ENCODE peak calls at places on chromosome 15, in five cellular contexts. One of them, this sample, is unnamed.

GRCh38 chr15:24150542-24150941 is 463.4 kb upstream of the NDN start:
- DNase-seq in pancreas: no peak
- DNase-seq in tibial artery: no peak
- DNase-seq in cardiac muscle cell: no peak
- DNase-seq in tibial nerve: no peak
- DNase-seq in this sample: no peak

GRCh38 chr15:95559875-95560394 is 770.6 kb upstream of the NR2F2 start:
- DNase-seq in pancreas: no peak
- DNase-seq in tibial artery: peak; percentile 76
- DNase-seq in cardiac muscle cell: no peak
- DNase-seq in tibial nerve: peak; percentile 48
- DNase-seq in this sample: no peak

GRCh38 chr15:59894835-59895234 is 109.3 kb upstream of the FOXB1 start:
- DNase-seq in pancreas: no peak
- DNase-seq in tibial artery: no peak
- DNase-seq in cardiac muscle cell: no peak
- DNase-seq in tibial nerve: no peak
- DNase-seq in this sample: no peak

GRCh38 chr15:58562135-58562534 is 130.3 kb downstream of the LIPC start:
- DNase-seq in pancreas: no peak
- DNase-seq in tibial artery: no peak
- DNase-seq in cardiac muscle cell: no peak
- DNase-seq in tibial nerve: no peak
- DNase-seq in this sample: no peak

GRCh38 chr15:80183886-80184285 is 31.1 kb downstream of the FAH start:
- DNase-seq in pancreas: no peak
- DNase-seq in tibial artery: no peak
- DNase-seq in cardiac muscle cell: no peak
- DNase-seq in tibial nerve: no peak
- DNase-seq in this sample: no peak

GRCh38 chr15:31074321-31074720 is 27.2 kb downstream of the TRPM1 start:
- DNase-seq in pancreas: no peak
- DNase-seq in tibial artery: no peak
- DNase-seq in cardiac muscle cell: no peak
- DNase-seq in tibial nerve: no peak
- DNase-seq in this sample: no peak

GRCh38 chr15:70215951-70216350 is 118.2 kb upstream of the TLE3 start:
- DNase-seq in pancreas: no peak
- DNase-seq in tibial artery: no peak
- DNase-seq in cardiac muscle cell: no peak
- DNase-seq in tibial nerve: no peak
- DNase-seq in this sample: no peak

GRCh38 chr15:69780374-69780773 is 317.3 kb downstream of the TLE3 start:
- DNase-seq in pancreas: no peak
- DNase-seq in tibial artery: no peak
- DNase-seq in cardiac muscle cell: no peak
- DNase-seq in tibial nerve: no peak
- DNase-seq in this sample: no peak

GRCh38 chr15:80630981-80631380 is 64.1 kb upstream of the ABHD17C start:
- DNase-seq in pancreas: no peak
- DNase-seq in tibial artery: no peak
- DNase-seq in cardiac muscle cell: no peak
- DNase-seq in tibial nerve: no peak
- DNase-seq in this sample: no peak

GRCh38 chr15:65246026-65246714 is 34.9 kb upstream of the CILP start:
- DNase-seq in pancreas: no peak
- DNase-seq in tibial artery: no peak
- DNase-seq in cardiac muscle cell: peak; percentile 61
- DNase-seq in tibial nerve: no peak
- DNase-seq in this sample: no peak

GRCh38 chr15:65980824-65981456 is 111.6 kb downstream of the RAB11A start:
- DNase-seq in pancreas: peak; percentile 45
- DNase-seq in tibial artery: peak; percentile 44
- DNase-seq in cardiac muscle cell: peak; percentile 74
- DNase-seq in tibial nerve: peak; percentile 49
- DNase-seq in this sample: peak; percentile 75

GRCh38 chr15:80404719-80405553 is 754 bp downstream of the ARNT2 start:
- DNase-seq in pancreas: no peak
- DNase-seq in tibial artery: no peak
- DNase-seq in cardiac muscle cell: peak; percentile 23
- DNase-seq in tibial nerve: no peak
- DNase-seq in this sample: peak; percentile 58

GRCh38 chr15:25247418-25248030 is 191.3 kb downstream of the UBE3A start:
- DNase-seq in pancreas: no peak
- DNase-seq in tibial artery: no peak
- DNase-seq in cardiac muscle cell: no peak
- DNase-seq in tibial nerve: no peak
- DNase-seq in this sample: no peak

GRCh38 chr15:96053039-96054021 is 277.2 kb upstream of the NR2F2 start:
- DNase-seq in pancreas: peak; percentile 36
- DNase-seq in tibial artery: no peak
- DNase-seq in cardiac muscle cell: peak; percentile 93
- DNase-seq in tibial nerve: peak; percentile 16
- DNase-seq in this sample: peak; percentile 65

GRCh38 chr15:31483053-31483923 is 156.7 kb downstream of the KLF13 start:
- DNase-seq in pancreas: no peak
- DNase-seq in tibial artery: no peak
- DNase-seq in cardiac muscle cell: peak; percentile 31
- DNase-seq in tibial nerve: no peak
- DNase-seq in this sample: peak; percentile 38

GRCh38 chr15:58487724-58488120 is 55.9 kb downstream of the LIPC start:
- DNase-seq in pancreas: no peak
- DNase-seq in tibial artery: no peak
- DNase-seq in cardiac muscle cell: no peak
- DNase-seq in tibial nerve: no peak
- DNase-seq in this sample: no peak

GRCh38 chr15:56598991-56599390 is 134.1 kb upstream of the MNS1 start:
- DNase-seq in pancreas: no peak
- DNase-seq in tibial artery: no peak
- DNase-seq in cardiac muscle cell: no peak
- DNase-seq in tibial nerve: no peak
- DNase-seq in this sample: no peak

GRCh38 chr15:87710406-87710805 is 546.1 kb downstream of the NTRK3 start:
- DNase-seq in pancreas: no peak
- DNase-seq in tibial artery: peak; percentile 50
- DNase-seq in cardiac muscle cell: no peak
- DNase-seq in tibial nerve: peak; percentile 75
- DNase-seq in this sample: no peak

GRCh38 chr15:57969355-57969754 is 96.2 kb downstream of the ALDH1A2 start:
- DNase-seq in pancreas: no peak
- DNase-seq in tibial artery: no peak
- DNase-seq in cardiac muscle cell: peak; percentile 7
- DNase-seq in tibial nerve: no peak
- DNase-seq in this sample: no peak

GRCh38 chr15:71758716-71759115 is 51.6 kb upstream of the NR2E3 start:
- DNase-seq in pancreas: no peak
- DNase-seq in tibial artery: no peak
- DNase-seq in cardiac muscle cell: no peak
- DNase-seq in tibial nerve: no peak
- DNase-seq in this sample: no peak

GRCh38 chr15:38647683-38648082 is 83.1 kb upstream of the RASGRP1 start:
- DNase-seq in pancreas: no peak
- DNase-seq in tibial artery: no peak
- DNase-seq in cardiac muscle cell: peak; percentile 24
- DNase-seq in tibial nerve: no peak
- DNase-seq in this sample: no peak
- TF ChIP-seq CTCF in pancreas: no peak
- TF ChIP-seq CTCF in tibial artery: no peak
- TF ChIP-seq CTCF in cardiac muscle cell: peak; percentile 47
- TF ChIP-seq CTCF in tibial nerve: no peak
- TF ChIP-seq CTCF in this sample: peak; percentile 33

GRCh38 chr15:90701880-90702630 is 15.1 kb upstream of the BLM start:
- DNase-seq in pancreas: no peak
- DNase-seq in tibial artery: peak; percentile 49
- DNase-seq in cardiac muscle cell: no peak
- DNase-seq in tibial nerve: peak; percentile 34
- DNase-seq in this sample: no peak
- TF ChIP-seq CTCF in pancreas: no peak
- TF ChIP-seq CTCF in tibial artery: no peak
- TF ChIP-seq CTCF in cardiac muscle cell: no peak
- TF ChIP-seq CTCF in tibial nerve: no peak
- TF ChIP-seq CTCF in this sample: no peak

GRCh38 chr15:40942337-40942854 is 10.9 kb upstream of the CHAC1 start:
- DNase-seq in pancreas: no peak
- DNase-seq in tibial artery: no peak
- DNase-seq in cardiac muscle cell: no peak
- DNase-seq in tibial nerve: no peak
- DNase-seq in this sample: no peak
- TF ChIP-seq CTCF in pancreas: no peak
- TF ChIP-seq CTCF in tibial artery: no peak
- TF ChIP-seq CTCF in cardiac muscle cell: no peak
- TF ChIP-seq CTCF in tibial nerve: no peak
- TF ChIP-seq CTCF in this sample: no peak

GRCh38 chr15:100849021-100849831 is 30.4 kb upstream of the ALDH1A3 start:
- DNase-seq in pancreas: peak; percentile 63
- DNase-seq in tibial artery: no peak
- DNase-seq in cardiac muscle cell: peak; percentile 26
- DNase-seq in tibial nerve: no peak
- DNase-seq in this sample: peak; percentile 40
- TF ChIP-seq CTCF in pancreas: no peak
- TF ChIP-seq CTCF in tibial artery: no peak
- TF ChIP-seq CTCF in cardiac muscle cell: peak; percentile 32
- TF ChIP-seq CTCF in tibial nerve: peak; percentile 23
- TF ChIP-seq CTCF in this sample: no peak

GRCh38 chr15:40281057-40281850 is 1.6 kb downstream of the ANKRD63 start:
- DNase-seq in pancreas: no peak
- DNase-seq in tibial artery: no peak
- DNase-seq in cardiac muscle cell: no peak
- DNase-seq in tibial nerve: no peak
- DNase-seq in this sample: no peak
- TF ChIP-seq CTCF in pancreas: no peak
- TF ChIP-seq CTCF in tibial artery: no peak
- TF ChIP-seq CTCF in cardiac muscle cell: no peak
- TF ChIP-seq CTCF in tibial nerve: no peak
- TF ChIP-seq CTCF in this sample: no peak

DNA sequence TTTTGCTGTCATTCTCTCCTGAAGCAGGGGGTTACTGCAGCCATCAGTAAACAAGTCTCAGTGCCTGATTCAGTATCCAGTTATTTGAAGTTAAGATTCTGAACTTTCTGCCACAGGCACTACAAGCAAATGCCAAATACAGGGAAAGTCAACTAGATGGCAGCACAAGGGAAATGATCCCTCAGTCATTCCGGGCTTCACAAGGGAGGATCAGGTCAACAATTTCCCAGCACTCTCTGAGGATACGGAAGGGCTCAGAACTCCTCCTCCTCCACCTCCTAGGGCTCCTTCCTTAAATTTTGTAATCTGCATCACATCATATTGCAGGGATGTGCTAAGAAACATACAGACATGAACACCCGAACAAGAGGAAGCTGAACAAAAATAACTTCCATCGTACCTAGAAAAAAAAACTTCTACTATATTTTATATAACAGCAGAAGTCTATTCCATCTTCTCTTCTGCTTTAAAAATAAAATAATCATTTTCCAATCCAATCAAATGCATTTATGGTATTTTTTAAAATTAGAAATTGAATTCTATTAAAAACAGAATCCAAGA is 187.1 kb downstream of the FMN1 start:
- DNase-seq in pancreas: no peak
- DNase-seq in tibial artery: no peak
- DNase-seq in cardiac muscle cell: peak; percentile 45
- DNase-seq in tibial nerve: no peak
- DNase-seq in this sample: no peak
- TF ChIP-seq CTCF in pancreas: no peak
- TF ChIP-seq CTCF in tibial artery: no peak
- TF ChIP-seq CTCF in cardiac muscle cell: peak; percentile 41
- TF ChIP-seq CTCF in tibial nerve: no peak
- TF ChIP-seq CTCF in this sample: peak; percentile 24

DNA sequence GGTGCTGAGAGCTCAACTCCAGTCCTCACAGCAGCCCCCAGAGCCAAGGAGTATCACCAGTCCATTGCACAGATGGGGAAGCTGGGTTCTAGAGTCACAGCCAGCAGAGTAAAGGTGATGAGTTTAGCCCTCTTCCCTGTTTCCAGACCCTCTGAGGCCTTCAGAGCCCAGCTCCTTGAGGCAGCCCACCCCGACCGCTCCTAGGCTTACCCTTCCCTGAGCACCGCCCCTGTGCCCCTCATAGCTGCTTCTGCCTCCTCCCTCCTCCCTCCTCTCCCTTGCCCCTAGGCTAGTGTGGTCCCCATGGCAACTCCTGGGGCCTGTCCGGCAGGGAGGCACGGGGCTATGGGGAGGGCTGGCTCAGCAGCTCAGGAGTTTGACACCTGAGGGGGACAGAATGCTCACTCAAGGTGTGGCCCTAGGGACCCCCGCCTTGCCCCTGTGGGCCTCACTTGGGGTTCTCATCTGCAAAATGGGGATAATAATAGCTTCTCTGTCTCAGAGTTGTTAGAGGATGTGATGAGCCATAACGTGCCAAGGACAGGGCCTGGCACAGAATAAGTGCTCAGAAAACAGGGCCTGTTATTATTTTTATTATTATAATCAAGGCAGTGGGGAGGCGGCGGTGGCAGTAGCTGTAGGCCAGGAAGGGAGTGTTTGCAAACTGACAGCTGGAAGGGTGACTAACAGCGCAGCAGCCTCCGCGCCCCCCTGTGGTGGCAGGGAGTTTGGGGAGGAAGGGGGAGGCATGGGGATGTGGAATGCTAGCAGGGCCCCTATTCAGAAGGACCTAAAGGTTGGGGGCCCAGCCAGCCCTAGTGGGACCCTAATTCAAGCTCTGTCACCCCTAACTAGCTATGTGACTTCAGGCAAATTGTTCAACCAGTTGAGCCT is 11.5 kb downstream of the CSK start:
- DNase-seq in pancreas: no peak
- DNase-seq in tibial artery: no peak
- DNase-seq in cardiac muscle cell: no peak
- DNase-seq in tibial nerve: no peak
- DNase-seq in this sample: no peak
- TF ChIP-seq CTCF in pancreas: no peak
- TF ChIP-seq CTCF in tibial artery: no peak
- TF ChIP-seq CTCF in cardiac muscle cell: peak; percentile 37
- TF ChIP-seq CTCF in tibial nerve: peak; percentile 23
- TF ChIP-seq CTCF in this sample: no peak

This sample was measured in nephron progenitor cell.